ENCODE peak calls at places on chromosome 16, in six cellular contexts. R is A549, D is HepG2, K is GM12878, Q is SK-N-SH, I is K562. Y is an unnamed sample.
A peak's percentile ranks its signal among the peaks of the same experiment; 100 is the strongest.

GRCh38 chr16:59046335-59046734 is 312.2 kb upstream of the GOT2 start:
- DNase-seq in R (no peak), D (no peak), K (no peak), Q (no peak), I (no peak), Y (no peak)

GRCh38 chr16:55411231-55411630 is 67.8 kb upstream of the MMP2 start:
- DNase-seq in R (no peak), D (no peak), K (no peak), Q (no peak), I (no peak), Y (no peak)

GRCh38 chr16:8565498-8565897 is 24.8 kb downstream of the TMEM114 start:
- DNase-seq in R (no peak), D (no peak), K (no peak), Q (no peak), I (no peak), Y (no peak)

GRCh38 chr16:14125030-14125681 is 54.0 kb downstream of the MRTFB start:
- DNase-seq in R (no peak), D (no peak), K (no peak), Q (no peak), I (no peak), Y (no peak)

GRCh38 chr16:68310441-68311315 is at the start of the genes PRMT7 and SLC7A6OS:
- DNase-seq in R (peak; percentile 89), D (peak; percentile 90), K (peak; percentile 65), Q (peak; percentile 98), I (peak; percentile 95), Y (peak; percentile 93)

GRCh38 chr16:12675852-12676251 is 127.8 kb downstream of the CPPED1 start:
- DNase-seq in R (peak; percentile 38), D (no peak), K (no peak), Q (no peak), I (peak; percentile 64), Y (no peak)

GRCh38 chr16:23145186-23145585 is 4.1 kb downstream of the USP31 start:
- DNase-seq in R (no peak), D (no peak), K (no peak), Q (no peak), I (no peak), Y (no peak)

GRCh38 chr16:11783319-11784047 is 13.6 kb downstream of the ZC3H7A start:
- DNase-seq in R (no peak), D (no peak), K (peak; percentile 89), Q (no peak), I (peak; percentile 46), Y (no peak)

GRCh38 chr16:53129281-53130192 is 74.7 kb downstream of the CHD9 start:
- DNase-seq in R (no peak), D (peak; percentile 62), K (no peak), Q (peak; percentile 12), I (peak; percentile 37), Y (no peak)

GRCh38 chr16:4667203-4667983 is 26.0 kb upstream of the NUDT16L1 start:
- DNase-seq in R (no peak), D (no peak), K (no peak), Q (no peak), I (no peak), Y (no peak)

GRCh38 chr16:80317132-80318098 is 223.4 kb upstream of the DYNLRB2 start:
- DNase-seq in R (peak; percentile 17), D (peak; percentile 16), K (no peak), Q (peak; percentile 27), I (peak; percentile 16), Y (peak; percentile 8)

GRCh38 chr16:31022574-31023251 is 10.6 kb upstream of the STX4 start:
- DNase-seq in R (no peak), D (peak; percentile 30), K (no peak), Q (no peak), I (no peak), Y (no peak)

GRCh38 chr16:73196670-73197069 is 148.7 kb upstream of the ZFHX3 start:
- DNase-seq in R (peak; percentile 81), D (peak; percentile 70), K (peak; percentile 24), Q (peak; percentile 42), I (peak; percentile 59), Y (peak; percentile 51)

GRCh38 chr16:4376126-4376819 is 4.6 kb downstream of the VASN start:
- DNase-seq in R (no peak), D (no peak), K (no peak), Q (peak; percentile 71), I (no peak), Y (no peak)

GRCh38 chr16:50680907-50681885 is at the start of gene SNX20:
- DNase-seq in R (no peak), D (no peak), K (peak; percentile 63), Q (no peak), I (no peak), Y (no peak)

GRCh38 chr16:66619534-66620418 is 15.3 kb downstream of the CMTM3 start:
- DNase-seq in R (no peak), D (no peak), K (no peak), Q (no peak), I (peak; percentile 75), Y (no peak)

GRCh38 chr16:46854846-46855245 is 23.9 kb upstream of the C16orf87 start:
- DNase-seq in R (no peak), D (no peak), K (no peak), Q (no peak), I (no peak), Y (no peak)

GRCh38 chr16:52555572-52555971 is 8.6 kb upstream of the TOX3 start:
- DNase-seq in R (no peak), D (no peak), K (no peak), Q (no peak), I (no peak), Y (no peak)

GRCh38 chr16:7653746-7654145 is 321.1 kb downstream of the RBFOX1 start:
- DNase-seq in R (no peak), D (no peak), K (no peak), Q (no peak), I (no peak), Y (no peak)

GRCh38 chr16:11263737-11264136 is 5.4 kb downstream of the TNP2 start:
- DNase-seq in R (no peak), D (no peak), K (no peak), Q (no peak), I (no peak), Y (no peak)

GRCh38 chr16:16052916-16053315 is 103.5 kb downstream of the ABCC1 start:
- DNase-seq in R (no peak), D (no peak), K (no peak), Q (no peak), I (no peak), Y (no peak)

GRCh38 chr16:48013476-48013875 is 142.3 kb downstream of the ABCC12 start:
- DNase-seq in R (no peak), D (no peak), K (no peak), Q (no peak), I (no peak), Y (no peak)

GRCh38 chr16:20774703-20775362 is 11.0 kb downstream of the ACSM3 start:
- DNase-seq in R (peak; percentile 77), D (peak; percentile 67), K (peak; percentile 9), Q (peak; percentile 44), I (peak; percentile 73), Y (peak; percentile 90)

GRCh38 chr16:71373073-71373472 is 14.6 kb downstream of the CALB2 start:
- DNase-seq in R (peak; percentile 49), D (no peak), K (no peak), Q (no peak), I (no peak), Y (no peak)

GRCh38 chr16:30889721-30890120 is 4.2 kb downstream of the BCL7C start:
- DNase-seq in R (no peak), D (no peak), K (no peak), Q (no peak), I (no peak), Y (no peak)

GRCh38 chr16:80563807-80564206 is 23.0 kb downstream of the DYNLRB2 start:
- DNase-seq in R (no peak), D (no peak), K (no peak), Q (no peak), I (no peak), Y (no peak)

GRCh38 chr16:21097151-21097550 is 53.5 kb downstream of the DNAH3 start:
- DNase-seq in R (no peak), D (no peak), K (no peak), Q (no peak), I (no peak), Y (no peak)

GRCh38 chr16:78775161-78775561 is 675.7 kb downstream of the WWOX start:
- DNase-seq in R (no peak), D (no peak), K (no peak), Q (no peak), I (no peak), Y (no peak)

GRCh38 chr16:8730335-8730915 is 56.0 kb downstream of the ABAT start:
- DNase-seq in R (no peak), D (no peak), K (no peak), Q (no peak), I (no peak), Y (no peak)

GRCh38 chr16:68644303-68644702 is 807 bp upstream of the CDH3 start:
- DNase-seq in R (no peak), D (peak; percentile 17), K (no peak), Q (no peak), I (no peak), Y (no peak)

GRCh38 chr16:66152841-66153525 is 213.5 kb upstream of the CDH5 start:
- DNase-seq in R (peak; percentile 4), D (peak; percentile 64), K (no peak), Q (no peak), I (no peak), Y (no peak)

GRCh38 chr16:49596119-49596518 is 222.5 kb downstream of the C16orf78 start:
- DNase-seq in R (no peak), D (no peak), K (no peak), Q (peak; percentile 63), I (no peak), Y (peak; percentile 38)
- TF ChIP-seq CHD2 in R (no peak), D (no peak), K (no peak), Q (no peak), I (no peak), Y (no peak)

GRCh38 chr16:65118866-65119265 is 3.0 kb downstream of the CDH11 start:
- DNase-seq in R (no peak), D (no peak), K (no peak), Q (no peak), I (no peak), Y (no peak)
- TF ChIP-seq CHD2 in R (no peak), D (no peak), K (no peak), Q (no peak), I (no peak), Y (no peak)

GRCh38 chr16:54165912-54166265 is 120.7 kb downstream of the IRX3 start:
- DNase-seq in R (no peak), D (peak; percentile 19), K (no peak), Q (no peak), I (no peak), Y (no peak)

GRCh38 chr16:54166342-54166865 is 120.2 kb downstream of the IRX3 start:
- DNase-seq in R (no peak), D (no peak), K (no peak), Q (no peak), I (no peak), Y (no peak)

GRCh38 chr16:54165174-54165911 is 121.2 kb downstream of the IRX3 start:
- DNase-seq in R (peak; percentile 25), D (peak; percentile 99), K (no peak), Q (no peak), I (no peak), Y (no peak)

GRCh38 chr16:54171855-54172537 is 114.6 kb downstream of the IRX3 start:
- DNase-seq in R (no peak), D (peak; percentile 46), K (no peak), Q (no peak), I (no peak), Y (no peak)

GRCh38 chr16:54169112-54169511 is 117.5 kb downstream of the IRX3 start:
- DNase-seq in R (no peak), D (no peak), K (no peak), Q (no peak), I (no peak), Y (no peak)
- TF ChIP-seq CHD2 in R (no peak), D (no peak), K (no peak), Q (no peak), I (no peak), Y (no peak)

GRCh38 chr16:19295393-19295792 is 9.9 kb downstream of the CLEC19A start:
- DNase-seq in R (no peak), D (no peak), K (no peak), Q (no peak), I (no peak), Y (no peak)
- TF ChIP-seq CHD2 in R (no peak), D (no peak), K (no peak), Q (no peak), I (no peak), Y (no peak)

Y was measured in H1.